ENCODE peak calls at places on chromosomes 2 and 18, in eight cellular contexts. One of them, this sample, is unnamed.

GRCh38 chr2:140186201-140186775 is 1406.1 kb upstream of the NXPH2 start:
- DNase-seq in prostate gland: no peak
- DNase-seq in transverse colon: no peak
- DNase-seq in cardiac muscle cell: no peak
- DNase-seq in Peyer's patch: no peak
- DNase-seq in uterus: no peak
- DNase-seq in pancreas: no peak
- DNase-seq in IMR-90: no peak
- DNase-seq in this sample: no peak

GRCh38 chr2:99462084-99462483 is 27.7 kb downstream of the REV1 start:
- DNase-seq in prostate gland: no peak
- DNase-seq in transverse colon: no peak
- DNase-seq in cardiac muscle cell: no peak
- DNase-seq in Peyer's patch: no peak
- DNase-seq in uterus: no peak
- DNase-seq in pancreas: no peak
- DNase-seq in IMR-90: no peak
- DNase-seq in this sample: no peak

GRCh38 chr18:37317486-37317885 is 248.1 kb downstream of the CELF4 start:
- DNase-seq in prostate gland: no peak
- DNase-seq in transverse colon: no peak
- DNase-seq in cardiac muscle cell: no peak
- DNase-seq in Peyer's patch: no peak
- DNase-seq in uterus: no peak
- DNase-seq in pancreas: no peak
- DNase-seq in IMR-90: no peak
- DNase-seq in this sample: no peak

GRCh38 chr2:50724837-50725236 is 307.1 kb downstream of the NRXN1 start:
- DNase-seq in prostate gland: no peak
- DNase-seq in transverse colon: no peak
- DNase-seq in cardiac muscle cell: no peak
- DNase-seq in Peyer's patch: no peak
- DNase-seq in uterus: no peak
- DNase-seq in pancreas: no peak
- DNase-seq in IMR-90: no peak
- DNase-seq in this sample: no peak

GRCh38 chr2:226766352-226767055 is 33.1 kb downstream of the IRS1 start:
- DNase-seq in prostate gland: no peak
- DNase-seq in transverse colon: no peak
- DNase-seq in cardiac muscle cell: no peak
- DNase-seq in Peyer's patch: no peak
- DNase-seq in uterus: no peak
- DNase-seq in pancreas: no peak
- DNase-seq in IMR-90: peak
- DNase-seq in this sample: no peak

GRCh38 chr2:180006236-180006635 is 861 bp downstream of the CWC22 start:
- DNase-seq in prostate gland: no peak
- DNase-seq in transverse colon: no peak
- DNase-seq in cardiac muscle cell: no peak
- DNase-seq in Peyer's patch: no peak
- DNase-seq in uterus: no peak
- DNase-seq in pancreas: no peak
- DNase-seq in IMR-90: no peak
- DNase-seq in this sample: no peak

GRCh38 chr18:42290318-42291307 is 335.6 kb downstream of the PIK3C3 start:
- DNase-seq in prostate gland: no peak
- DNase-seq in transverse colon: no peak
- DNase-seq in cardiac muscle cell: no peak
- DNase-seq in Peyer's patch: no peak
- DNase-seq in uterus: no peak
- DNase-seq in pancreas: no peak
- DNase-seq in IMR-90: no peak
- DNase-seq in this sample: no peak

GRCh38 chr2:85665264-85665937 is 2.6 kb downstream of the SFTPB start:
- DNase-seq in prostate gland: no peak
- DNase-seq in transverse colon: no peak
- DNase-seq in cardiac muscle cell: no peak
- DNase-seq in Peyer's patch: no peak
- DNase-seq in uterus: no peak
- DNase-seq in pancreas: no peak
- DNase-seq in IMR-90: no peak
- DNase-seq in this sample: no peak

GRCh38 chr2:10844083-10844482 is 31.5 kb upstream of the PDIA6 start:
- DNase-seq in prostate gland: peak
- DNase-seq in transverse colon: peak
- DNase-seq in cardiac muscle cell: peak
- DNase-seq in Peyer's patch: no peak
- DNase-seq in uterus: no peak
- DNase-seq in pancreas: peak
- DNase-seq in IMR-90: peak
- DNase-seq in this sample: peak

GRCh38 chr18:48059363-48060109 is 129.1 kb upstream of the SMAD2 start:
- DNase-seq in prostate gland: no peak
- DNase-seq in transverse colon: no peak
- DNase-seq in cardiac muscle cell: no peak
- DNase-seq in Peyer's patch: no peak
- DNase-seq in uterus: no peak
- DNase-seq in pancreas: no peak
- DNase-seq in IMR-90: no peak
- DNase-seq in this sample: no peak

GRCh38 chr2:85356186-85356585 is 1.6 kb downstream of the ELMOD3 start:
- DNase-seq in prostate gland: no peak
- DNase-seq in transverse colon: no peak
- DNase-seq in cardiac muscle cell: no peak
- DNase-seq in Peyer's patch: no peak
- DNase-seq in uterus: no peak
- DNase-seq in pancreas: no peak
- DNase-seq in IMR-90: no peak
- DNase-seq in this sample: no peak

GRCh38 chr2:100064165-100064564 is 78.2 kb downstream of the AFF3 start:
- DNase-seq in prostate gland: no peak
- DNase-seq in transverse colon: no peak
- DNase-seq in cardiac muscle cell: no peak
- DNase-seq in Peyer's patch: no peak
- DNase-seq in uterus: no peak
- DNase-seq in pancreas: no peak
- DNase-seq in IMR-90: no peak
- DNase-seq in this sample: no peak

GRCh38 chr2:25281581-25281980 is 60.1 kb downstream of the DNMT3A start:
- DNase-seq in prostate gland: peak
- DNase-seq in transverse colon: no peak
- DNase-seq in cardiac muscle cell: no peak
- DNase-seq in Peyer's patch: no peak
- DNase-seq in uterus: no peak
- DNase-seq in pancreas: no peak
- DNase-seq in IMR-90: no peak
- DNase-seq in this sample: no peak

GRCh38 chr2:77629529-77629928 is 107.4 kb upstream of the LRRTM4 start:
- DNase-seq in prostate gland: no peak
- DNase-seq in transverse colon: no peak
- DNase-seq in cardiac muscle cell: peak
- DNase-seq in Peyer's patch: no peak
- DNase-seq in uterus: no peak
- DNase-seq in pancreas: no peak
- DNase-seq in IMR-90: no peak
- DNase-seq in this sample: no peak
- H3K4me3 ChIP-seq in prostate gland: no peak
- H3K4me3 ChIP-seq in transverse colon: no peak
- H3K4me3 ChIP-seq in cardiac muscle cell: no peak
- H3K4me3 ChIP-seq in Peyer's patch: no peak
- H3K4me3 ChIP-seq in uterus: no peak
- H3K4me3 ChIP-seq in pancreas: no peak
- H3K4me3 ChIP-seq in IMR-90: no peak
- H3K4me3 ChIP-seq in this sample: no peak

GRCh38 chr2:170878061-170878460 is 51.0 kb upstream of the GORASP2 start:
- DNase-seq in prostate gland: no peak
- DNase-seq in transverse colon: no peak
- DNase-seq in cardiac muscle cell: no peak
- DNase-seq in Peyer's patch: no peak
- DNase-seq in uterus: no peak
- DNase-seq in pancreas: no peak
- DNase-seq in IMR-90: peak
- DNase-seq in this sample: no peak

GRCh38 chr2:170869036-170869435 is 52.3 kb downstream of the GAD1 start:
- DNase-seq in prostate gland: no peak
- DNase-seq in transverse colon: no peak
- DNase-seq in cardiac muscle cell: no peak
- DNase-seq in Peyer's patch: no peak
- DNase-seq in uterus: no peak
- DNase-seq in pancreas: no peak
- DNase-seq in IMR-90: no peak
- DNase-seq in this sample: no peak

GRCh38 chr2:170869461-170869860 is 52.8 kb downstream of the GAD1 start:
- DNase-seq in prostate gland: no peak
- DNase-seq in transverse colon: no peak
- DNase-seq in cardiac muscle cell: no peak
- DNase-seq in Peyer's patch: no peak
- DNase-seq in uterus: no peak
- DNase-seq in pancreas: no peak
- DNase-seq in IMR-90: no peak
- DNase-seq in this sample: no peak

GRCh38 chr2:170878505-170878904 is 50.5 kb upstream of the GORASP2 start:
- DNase-seq in prostate gland: no peak
- DNase-seq in transverse colon: no peak
- DNase-seq in cardiac muscle cell: no peak
- DNase-seq in Peyer's patch: no peak
- DNase-seq in uterus: no peak
- DNase-seq in pancreas: no peak
- DNase-seq in IMR-90: no peak
- DNase-seq in this sample: no peak

DNA sequence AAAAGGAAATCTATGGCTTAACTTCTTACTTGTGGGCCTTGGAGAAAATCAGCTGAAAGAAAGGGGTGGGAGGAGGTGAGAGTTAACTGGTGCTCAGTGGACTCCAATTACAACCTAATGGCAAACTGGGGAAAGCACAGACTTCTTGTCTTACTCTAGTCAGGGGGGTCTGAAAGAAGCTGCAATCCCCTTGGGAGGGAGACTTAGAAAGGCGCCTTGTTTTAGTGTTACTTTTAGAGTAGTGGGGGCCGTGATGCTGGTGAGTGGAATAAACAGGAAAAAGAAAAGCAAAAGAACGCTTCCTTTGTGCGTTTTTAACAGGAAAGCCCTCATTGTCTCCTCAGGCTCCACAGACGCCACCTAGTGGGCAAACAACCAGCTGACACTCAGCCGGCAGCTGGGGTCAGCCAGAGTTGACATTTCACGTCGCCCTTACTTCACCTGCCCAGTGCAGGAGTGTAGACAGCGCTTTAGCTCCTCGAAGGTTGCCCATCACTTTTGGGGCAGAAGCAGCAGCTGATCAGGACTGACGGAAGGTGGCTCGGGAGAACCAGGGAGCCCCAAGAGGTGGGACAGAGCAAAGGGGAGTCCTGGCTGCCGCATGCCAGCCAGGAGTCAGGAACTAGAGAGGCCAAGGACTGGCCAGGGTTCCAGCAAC is 55.9 kb upstream of the GORASP2 start:
- DNase-seq in prostate gland: peak
- DNase-seq in transverse colon: peak
- DNase-seq in cardiac muscle cell: peak
- DNase-seq in Peyer's patch: peak
- DNase-seq in uterus: peak
- DNase-seq in pancreas: peak
- DNase-seq in IMR-90: peak
- DNase-seq in this sample: peak
- H3K4me3 ChIP-seq in prostate gland: no peak
- H3K4me3 ChIP-seq in transverse colon: no peak
- H3K4me3 ChIP-seq in cardiac muscle cell: no peak
- H3K4me3 ChIP-seq in Peyer's patch: no peak
- H3K4me3 ChIP-seq in uterus: no peak
- H3K4me3 ChIP-seq in pancreas: no peak
- H3K4me3 ChIP-seq in IMR-90: peak
- H3K4me3 ChIP-seq in this sample: no peak

DNA sequence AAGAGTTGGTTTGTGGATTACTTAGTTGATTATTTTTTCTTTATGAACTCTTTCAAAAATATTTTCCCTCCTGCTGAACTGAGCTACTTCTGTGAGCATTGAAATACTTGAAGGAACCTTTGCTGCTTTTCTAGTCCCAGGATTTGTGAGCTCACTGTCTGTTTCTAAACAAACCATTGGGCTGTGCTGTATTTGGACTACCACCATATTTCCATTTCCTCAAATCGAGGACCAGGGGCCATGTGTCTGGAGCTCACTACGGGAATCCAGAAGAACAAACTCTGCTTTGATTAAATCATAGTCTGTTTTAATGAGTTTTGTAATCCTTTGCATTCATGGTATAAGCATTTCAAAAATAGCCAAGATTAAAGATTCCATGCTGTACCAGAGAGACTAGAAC is 1.3 kb downstream of the MRPL33 start:
- DNase-seq in prostate gland: no peak
- DNase-seq in transverse colon: no peak
- DNase-seq in cardiac muscle cell: no peak
- DNase-seq in Peyer's patch: no peak
- DNase-seq in uterus: no peak
- DNase-seq in pancreas: no peak
- DNase-seq in IMR-90: peak
- DNase-seq in this sample: peak
- H3K4me3 ChIP-seq in prostate gland: peak
- H3K4me3 ChIP-seq in transverse colon: peak
- H3K4me3 ChIP-seq in cardiac muscle cell: peak
- H3K4me3 ChIP-seq in Peyer's patch: peak
- H3K4me3 ChIP-seq in uterus: peak
- H3K4me3 ChIP-seq in pancreas: no peak
- H3K4me3 ChIP-seq in IMR-90: peak
- H3K4me3 ChIP-seq in this sample: no peak

GRCh38 chr2:2797797-2798196 is 466.7 kb upstream of the MYT1L start:
- DNase-seq in prostate gland: no peak
- DNase-seq in transverse colon: no peak
- DNase-seq in cardiac muscle cell: no peak
- DNase-seq in Peyer's patch: no peak
- DNase-seq in uterus: no peak
- DNase-seq in pancreas: no peak
- DNase-seq in IMR-90: no peak
- DNase-seq in this sample: no peak
- H3K4me3 ChIP-seq in prostate gland: no peak
- H3K4me3 ChIP-seq in transverse colon: no peak
- H3K4me3 ChIP-seq in cardiac muscle cell: no peak
- H3K4me3 ChIP-seq in Peyer's patch: no peak
- H3K4me3 ChIP-seq in uterus: no peak
- H3K4me3 ChIP-seq in pancreas: no peak
- H3K4me3 ChIP-seq in IMR-90: no peak
- H3K4me3 ChIP-seq in this sample: no peak

DNA sequence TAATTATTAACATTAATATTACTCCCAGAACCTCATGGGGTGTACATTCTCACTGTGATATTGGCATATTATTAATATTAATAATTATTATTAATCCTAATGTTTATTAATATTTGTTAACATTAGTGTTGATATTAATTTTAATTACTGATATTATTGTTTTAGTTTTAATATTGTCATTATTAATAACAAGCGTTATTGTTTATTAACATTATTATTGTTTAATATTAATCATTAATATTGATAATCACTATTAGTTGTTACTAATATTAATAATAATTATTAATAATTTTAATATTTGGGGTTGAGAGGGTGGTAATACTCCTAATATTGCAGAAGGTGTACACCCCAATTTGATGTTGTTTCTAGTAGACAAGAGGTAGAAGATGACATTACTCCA is 193.1 kb upstream of the XIRP2 start:
- DNase-seq in prostate gland: no peak
- DNase-seq in transverse colon: no peak
- DNase-seq in cardiac muscle cell: no peak
- DNase-seq in Peyer's patch: no peak
- DNase-seq in uterus: no peak
- DNase-seq in pancreas: no peak
- DNase-seq in IMR-90: no peak
- DNase-seq in this sample: no peak
- H3K4me3 ChIP-seq in prostate gland: no peak
- H3K4me3 ChIP-seq in transverse colon: no peak
- H3K4me3 ChIP-seq in cardiac muscle cell: no peak
- H3K4me3 ChIP-seq in Peyer's patch: no peak
- H3K4me3 ChIP-seq in uterus: no peak
- H3K4me3 ChIP-seq in pancreas: no peak
- H3K4me3 ChIP-seq in IMR-90: no peak
- H3K4me3 ChIP-seq in this sample: no peak